ENCODE peak calls at places on chromosome 11, in nine cellular contexts. L is endothelial cell of umbilical vein, H is prostate gland, X is H1, O is stomach, B is transverse colon, K is HCT116, J is upper lobe of left lung, T is K562. A is an unnamed sample.
A peak's percentile ranks its signal among the peaks of the same experiment; 100 is the strongest.

GRCh38 chr11:12539570-12539969 is 134.7 kb upstream of the TEAD1 start:
- DNase-seq in L (peak; percentile 78), H (no peak), X (no peak), O (no peak), B (no peak), K (no peak), J (no peak), T (no peak), A (no peak)

GRCh38 chr11:6647282-6647679 is 8.3 kb downstream of the DCHS1 start:
- DNase-seq in L (peak; percentile 67), H (no peak), X (no peak), O (no peak), B (no peak), K (no peak), J (peak; percentile 32), T (no peak), A (no peak)

GRCh38 chr11:26025680-26026079 is 306.2 kb upstream of the ANO3 start:
- DNase-seq in L (no peak), H (no peak), X (no peak), O (no peak), B (no peak), K (no peak), J (no peak), T (no peak), A (no peak)

GRCh38 chr11:39641749-39642148 is 1817.7 kb downstream of the LRRC4C start:
- DNase-seq in L (no peak), H (no peak), X (no peak), O (no peak), B (no peak), K (no peak), J (no peak), T (no peak), A (no peak)

GRCh38 chr11:33445761-33446161 is 188.6 kb downstream of the HIPK3 start:
- DNase-seq in L (no peak), H (no peak), X (no peak), O (no peak), B (no peak), K (no peak), J (no peak), T (no peak), A (no peak)

GRCh38 chr11:62077136-62077535 is 46.7 kb upstream of the INCENP start:
- DNase-seq in L (no peak), H (no peak), X (no peak), O (no peak), B (no peak), K (no peak), J (no peak), T (no peak), A (no peak)

GRCh38 chr11:12585861-12586260 is 88.4 kb upstream of the TEAD1 start:
- DNase-seq in L (no peak), H (no peak), X (no peak), O (no peak), B (no peak), K (no peak), J (no peak), T (no peak), A (no peak)

GRCh38 chr11:71998649-71999310 is at the start of gene IL18BP:
- DNase-seq in L (no peak), H (no peak), X (no peak), O (no peak), B (peak; percentile 39), K (no peak), J (no peak), T (no peak), A (no peak)

GRCh38 chr11:3213659-3214419 is 4.8 kb downstream of the MRGPRG start:
- DNase-seq in L (no peak), H (no peak), X (no peak), O (no peak), B (no peak), K (no peak), J (no peak), T (no peak), A (no peak)

GRCh38 chr11:64713781-64714363 is 9.1 kb downstream of the NRXN2 start:
- DNase-seq in L (no peak), H (no peak), X (peak; percentile 72), O (no peak), B (no peak), K (no peak), J (no peak), T (peak; percentile 27), A (no peak)

GRCh38 chr11:128040603-128041002 is 546.8 kb downstream of the ETS1 start:
- DNase-seq in L (peak; percentile 89), H (no peak), X (no peak), O (no peak), B (no peak), K (no peak), J (no peak), T (no peak), A (no peak)

GRCh38 chr11:79119491-79120284 is 321.1 kb downstream of the TENM4 start:
- DNase-seq in L (no peak), H (no peak), X (no peak), O (no peak), B (no peak), K (no peak), J (no peak), T (no peak), A (no peak)

GRCh38 chr11:33835143-33835878 is 56.6 kb downstream of the LMO2 start:
- DNase-seq in L (peak; percentile 37), H (no peak), X (no peak), O (no peak), B (no peak), K (peak; percentile 48), J (no peak), T (no peak), A (no peak)

GRCh38 chr11:47377571-47378010 is 756 bp downstream of the SPI1 start:
- DNase-seq in L (no peak), H (no peak), X (no peak), O (no peak), B (no peak), K (no peak), J (no peak), T (peak; percentile 61), A (no peak)

GRCh38 chr11:60925685-60926267 is 1.5 kb downstream of the TMEM132A start:
- DNase-seq in L (no peak), H (no peak), X (no peak), O (no peak), B (no peak), K (no peak), J (no peak), T (no peak), A (no peak)

GRCh38 chr11:126654886-126655806 is 299.7 kb downstream of the ST3GAL4 start:
- DNase-seq in L (no peak), H (no peak), X (no peak), O (no peak), B (no peak), K (no peak), J (no peak), T (no peak), A (no peak)

GRCh38 chr11:70071996-70072395 is 6.1 kb upstream of the ANO1 start:
- DNase-seq in L (no peak), H (no peak), X (no peak), O (no peak), B (no peak), K (no peak), J (no peak), T (no peak), A (no peak)

GRCh38 chr11:1450344-1450875 is 36.2 kb downstream of the MOB2 start:
- DNase-seq in L (no peak), H (no peak), X (no peak), O (no peak), B (no peak), K (no peak), J (peak; percentile 81), T (no peak), A (no peak)

GRCh38 chr11:134034496-134035381 is 34.1 kb upstream of the JAM3 start:
- DNase-seq in L (no peak), H (no peak), X (no peak), O (peak; percentile 84), B (no peak), K (no peak), J (no peak), T (no peak), A (no peak)

GRCh38 chr11:115716577-115717214 is 212.5 kb upstream of the CADM1 start:
- DNase-seq in L (no peak), H (no peak), X (no peak), O (no peak), B (no peak), K (no peak), J (peak; percentile 37), T (no peak), A (no peak)

GRCh38 chr11:14380947-14381555 is 22.1 kb upstream of the RRAS2 start:
- DNase-seq in L (peak; percentile 73), H (peak; percentile 72), X (peak; percentile 81), O (peak; percentile 83), B (peak; percentile 72), K (no peak), J (peak; percentile 96), T (no peak), A (peak; percentile 29)
- TF ChIP-seq POLR2A in L (peak; percentile 60), H (no peak), X (no peak), O (no peak), B (no peak), K (peak; percentile 26), J (no peak), T (no peak), A (no peak)

GRCh38 chr11:118605116-118605867 is 2.1 kb upstream of the PHLDB1 start:
- DNase-seq in L (peak; percentile 55), H (no peak), X (no peak), O (peak; percentile 45), B (peak; percentile 62), K (no peak), J (no peak), T (peak; percentile 55), A (no peak)
- TF ChIP-seq POLR2AphosphoS5 in L (peak; percentile 36), H (peak; percentile 49), X (peak; percentile 83), O (peak; percentile 86), B (peak; percentile 87), K (no peak), J (peak; percentile 83), T (peak; percentile 37), A (no peak)

GRCh38 chr11:36736103-36736502 is 138.1 kb upstream of the RAG2 start:
- DNase-seq in L (no peak), H (no peak), X (no peak), O (no peak), B (no peak), K (no peak), J (no peak), T (no peak), A (no peak)
- TF ChIP-seq POLR2A in L (no peak), H (no peak), X (no peak), O (no peak), B (no peak), K (no peak), J (no peak), T (no peak), A (no peak)

DNA sequence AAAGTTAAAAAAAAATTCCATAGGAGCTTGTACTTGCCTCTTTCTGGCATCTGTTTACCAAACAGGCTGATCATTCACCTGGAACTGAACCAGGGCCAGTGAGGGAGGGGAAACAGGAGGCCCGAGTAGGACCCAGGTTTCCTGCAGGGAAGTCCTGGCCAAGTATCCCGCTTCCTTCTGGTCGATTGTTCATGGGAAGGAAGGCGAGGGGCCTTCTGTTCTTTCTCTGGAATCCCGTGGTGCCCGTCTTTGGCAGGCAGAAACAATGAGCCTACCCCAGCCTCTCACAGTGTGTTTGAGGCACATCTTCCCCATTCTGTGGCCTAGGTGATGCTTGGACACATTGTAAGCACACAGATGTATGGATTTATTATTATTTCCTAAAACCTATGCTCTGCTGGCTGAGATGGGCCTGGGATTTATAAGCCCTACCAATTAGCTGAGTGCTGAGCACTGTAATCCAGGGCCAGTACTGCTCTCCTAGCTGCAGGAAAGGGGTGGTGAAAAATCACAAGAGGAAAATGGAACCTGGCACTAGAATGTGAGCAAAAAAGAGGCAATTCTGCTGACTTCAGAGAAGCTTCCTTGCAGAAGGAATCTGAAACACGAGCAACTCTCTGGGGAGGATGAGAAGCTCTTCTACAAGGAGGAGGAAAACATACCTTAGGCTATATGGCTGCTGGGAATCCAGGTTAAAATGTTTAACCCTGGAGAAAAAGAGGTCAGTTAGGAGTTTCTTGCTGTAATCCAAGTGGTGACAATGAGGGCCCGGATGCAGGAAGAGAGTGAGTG is 53.5 kb downstream of the PRR5L start:
- DNase-seq in L (peak; percentile 62), H (no peak), X (no peak), O (no peak), B (no peak), K (no peak), J (no peak), T (no peak), A (no peak)
- TF ChIP-seq POLR2AphosphoS5 in L (no peak), H (no peak), X (no peak), O (no peak), B (no peak), K (no peak), J (no peak), T (no peak), A (no peak)

A was measured in GM12892.